ENCODE peak calls at places on chromosomes 6 and 20, in nine cellular contexts. T is neural progenitor cell, L is MM.1S, B is HCT116, V is fibroblast of lung, N is DND-41, D is PC-9, G is GM23338, I is mammary epithelial cell. R is an unnamed sample. For H3K27me3 and H3K36me3, the result is how much of the 10 kb centered on the place peaks cover.

GRCh38 chr6:155352130-155352420 is 37.8 kb upstream of the TFB1M start:
- DNase-seq in T (no peak), L (no peak), B (no peak), V (no peak), N (no peak), D (no peak), G (no peak), I (no peak), R (no peak)

GRCh38 chr6:139027620-139028182 is 844 bp upstream of the ABRACL start:
- DNase-seq in T (peak), L (peak), B (no peak), V (peak), N (peak), D (peak), G (peak), I (peak), R (peak)

GRCh38 chr6:39808934-39809333 is 16.8 kb downstream of the DAAM2 start:
- DNase-seq in T (no peak), L (no peak), B (no peak), V (peak), N (no peak), D (no peak), G (no peak), I (no peak), R (no peak)

GRCh38 chr20:6671829-6672228 is 95.7 kb upstream of the BMP2 start:
- DNase-seq in T (no peak), L (no peak), B (no peak), V (no peak), N (no peak), D (no peak), G (no peak), I (no peak), R (no peak)

GRCh38 chr6:27870486-27870885 is 41.7 kb downstream of the OR2B2 start:
- DNase-seq in T (no peak), L (no peak), B (no peak), V (no peak), N (no peak), D (no peak), G (no peak), I (no peak), R (no peak)

GRCh38 chr6:33318426-33319073 is 1.0 kb upstream of the ZBTB22 start:
- DNase-seq in T (no peak), L (no peak), B (no peak), V (no peak), N (no peak), D (no peak), G (no peak), I (no peak), R (no peak)

GRCh38 chr6:135114355-135115145 is 59.9 kb upstream of the HBS1L start:
- DNase-seq in T (no peak), L (no peak), B (no peak), V (no peak), N (no peak), D (no peak), G (no peak), I (no peak), R (no peak)

GRCh38 chr20:52959125-52959524 is 13.0 kb upstream of the TSHZ2 start:
- DNase-seq in T (peak), L (no peak), B (no peak), V (peak), N (no peak), D (no peak), G (peak), I (no peak), R (peak)

GRCh38 chr20:54340667-54341081 is 132.8 kb downstream of the PFDN4 start:
- DNase-seq in T (no peak), L (no peak), B (no peak), V (peak), N (no peak), D (no peak), G (no peak), I (no peak), R (no peak)

GRCh38 chr6:157148391-157149323 is 174.7 kb downstream of the TMEM242 start:
- DNase-seq in T (no peak), L (no peak), B (peak), V (peak), N (no peak), D (peak), G (no peak), I (peak), R (no peak)

GRCh38 chr20:38842558-38842981 is 37.1 kb downstream of the PPP1R16B start:
- DNase-seq in T (no peak), L (peak), B (no peak), V (no peak), N (peak), D (no peak), G (peak), I (no peak), R (no peak)

GRCh38 chr6:44270526-44271405 is 516 bp downstream of the TMEM151B start:
- DNase-seq in T (peak), L (no peak), B (no peak), V (no peak), N (no peak), D (no peak), G (peak), I (no peak), R (peak)

GRCh38 chr6:91697010-91697694 is 1110.3 kb upstream of the MAP3K7 start:
- DNase-seq in T (no peak), L (no peak), B (no peak), V (no peak), N (no peak), D (no peak), G (no peak), I (peak), R (peak)

GRCh38 chr6:170063431-170063830 is 227.4 kb downstream of the DLL1 start:
- DNase-seq in T (no peak), L (no peak), B (no peak), V (no peak), N (no peak), D (no peak), G (no peak), I (no peak), R (no peak)

GRCh38 chr20:50680106-50680960 is 11.0 kb downstream of the RIPOR3 start:
- DNase-seq in T (no peak), L (no peak), B (no peak), V (peak), N (no peak), D (peak), G (no peak), I (no peak), R (peak)

GRCh38 chr6:134247854-134248580 is 69.9 kb downstream of the SGK1 start:
- DNase-seq in T (no peak), L (peak), B (no peak), V (no peak), N (no peak), D (no peak), G (no peak), I (no peak), R (no peak)

GRCh38 chr6:108565091-108565766 is 4.5 kb downstream of the FOXO3 start:
- DNase-seq in T (no peak), L (peak), B (no peak), V (no peak), N (no peak), D (no peak), G (no peak), I (peak), R (no peak)

GRCh38 chr6:104956663-104957294 is at the start of gene LIN28B:
- DNase-seq in T (peak), L (no peak), B (no peak), V (no peak), N (no peak), D (no peak), G (no peak), I (no peak), R (no peak)

GRCh38 chr6:104958178-104958520 is 1.2 kb downstream of the LIN28B start:
- DNase-seq in T (peak), L (no peak), B (no peak), V (no peak), N (no peak), D (no peak), G (no peak), I (no peak), R (no peak)

GRCh38 chr6:104955927-104956662 is 812 bp upstream of the LIN28B start:
- DNase-seq in T (peak), L (no peak), B (no peak), V (no peak), N (peak), D (no peak), G (peak), I (no peak), R (peak)

GRCh38 chr6:104958720-104959452 is 2.0 kb downstream of the LIN28B start:
- DNase-seq in T (peak), L (no peak), B (peak), V (no peak), N (peak), D (no peak), G (peak), I (no peak), R (peak)

GRCh38 chr6:104957301-104958177 is 632 bp downstream of the LIN28B start:
- DNase-seq in T (peak), L (no peak), B (no peak), V (no peak), N (peak), D (no peak), G (peak), I (no peak), R (peak)
- TF ChIP-seq EZH2 in T (no peak), L (no peak), B (no peak), V (no peak), N (no peak), D (no peak), G (no peak), I (no peak), R (no peak)

GRCh38 chr6:166167258-166167731 is 356 bp downstream of the TBXT start:
- DNase-seq in T (peak), L (no peak), B (no peak), V (no peak), N (no peak), D (no peak), G (peak), I (no peak), R (no peak)

GRCh38 chr6:166168616-166169548 is 1.2 kb upstream of the TBXT start:
- DNase-seq in T (peak), L (no peak), B (no peak), V (no peak), N (no peak), D (no peak), G (peak), I (no peak), R (no peak)

GRCh38 chr6:166167801-166168615 is at the start of gene TBXT:
- DNase-seq in T (peak), L (no peak), B (no peak), V (peak), N (no peak), D (no peak), G (peak), I (peak), R (peak)

GRCh38 chr6:166165558-166166313 is 1.9 kb downstream of the TBXT start:
- DNase-seq in T (no peak), L (no peak), B (no peak), V (no peak), N (no peak), D (no peak), G (peak), I (no peak), R (no peak)

GRCh38 chr6:166166314-166167257 is 1.1 kb downstream of the TBXT start:
- DNase-seq in T (peak), L (no peak), B (no peak), V (no peak), N (no peak), D (no peak), G (peak), I (no peak), R (no peak)
- H3K27me3 ChIP-seq in T (half or more), L (under half), B (under half), V (under half), N (under half), D (half or more), G (half or more), I (under half), R (half or more)

GRCh38 chr20:31774408-31774807 is 35.3 kb downstream of the TPX2 start:
- DNase-seq in T (no peak), L (no peak), B (no peak), V (no peak), N (no peak), D (no peak), G (no peak), I (no peak), R (no peak)
- H3K36me3 ChIP-seq in T (under half), L (under half), B (under half), V (under half), N (half or more), D (half or more), G (half or more), I (half or more), R (under half)

GRCh38 chr6:18242062-18242851 is 22.1 kb downstream of the DEK start:
- DNase-seq in T (no peak), L (no peak), B (peak), V (peak), N (no peak), D (no peak), G (no peak), I (peak), R (peak)
- TF ChIP-seq EZH2 in T (no peak), L (no peak), B (no peak), V (no peak), N (no peak), D (no peak), G (no peak), I (no peak), R (no peak)